ENCODE peak calls at places on chromosomes 5 and 9, in six cellular contexts. O is brain microvascular endothelial cell, J is fibroblast of lung, V is heart right ventricle, F is astrocyte, C is RWPE1. Z is an unnamed sample.

GRCh38 chr5:163509288-163510040 is 4.0 kb downstream of the MAT2B start:
- DNase-seq in O (peak; percentile 20), J (peak; percentile 91), V (no peak), F (peak; percentile 42), C (peak; percentile 94), Z (peak; percentile 87)

GRCh38 chr9:104748359-104749031 is 1.0 kb downstream of the NIPSNAP3A start:
- DNase-seq in O (no peak), J (peak; percentile 42), V (no peak), F (peak; percentile 13), C (peak; percentile 65), Z (peak; percentile 33)

GRCh38 chr9:4389003-4389402 is 89.1 kb upstream of the GLIS3 start:
- DNase-seq in O (no peak), J (no peak), V (no peak), F (no peak), C (no peak), Z (no peak)

GRCh38 chr9:27945386-27945785 is 372.1 kb upstream of the C9orf72 start:
- DNase-seq in O (peak; percentile 1), J (no peak), V (no peak), F (peak; percentile 13), C (no peak), Z (no peak)

GRCh38 chr5:10301266-10301665 is 6.4 kb downstream of the CMBL start:
- DNase-seq in O (no peak), J (no peak), V (no peak), F (no peak), C (no peak), Z (no peak)

GRCh38 chr5:131218392-131218791 is 45.5 kb upstream of the CDC42SE2 start:
- DNase-seq in O (peak; percentile 61), J (peak; percentile 32), V (no peak), F (peak; percentile 4), C (peak; percentile 44), Z (no peak)

GRCh38 chr5:102764381-102765005 is 9.4 kb downstream of the PAM start:
- DNase-seq in O (no peak), J (no peak), V (no peak), F (no peak), C (no peak), Z (no peak)

GRCh38 chr5:65172486-65173129 is 309.1 kb downstream of the ADAMTS6 start:
- DNase-seq in O (peak; percentile 94), J (no peak), V (no peak), F (peak; percentile 100), C (peak; percentile 16), Z (peak; percentile 62)

GRCh38 chr5:156188026-156188425 is 138.9 kb upstream of the SGCD start:
- DNase-seq in O (no peak), J (peak; percentile 25), V (no peak), F (no peak), C (no peak), Z (no peak)

GRCh38 chr5:151480384-151480783 is 33.0 kb downstream of the SLC36A1 start:
- DNase-seq in O (no peak), J (peak; percentile 20), V (no peak), F (peak; percentile 27), C (no peak), Z (peak; percentile 51)
- TF ChIP-seq CTCF in O (no peak), J (no peak), V (no peak), F (no peak), C (no peak), Z (no peak)

GRCh38 chr9:111064160-111064733 is 26.0 kb upstream of the LPAR1 start:
- DNase-seq in O (no peak), J (no peak), V (no peak), F (no peak), C (no peak), Z (no peak)

GRCh38 chr9:111067472-111067871 is 29.2 kb upstream of the LPAR1 start:
- DNase-seq in O (no peak), J (no peak), V (no peak), F (no peak), C (no peak), Z (peak; percentile 44)

GRCh38 chr9:111068816-111069215 is 30.5 kb upstream of the LPAR1 start:
- DNase-seq in O (no peak), J (no peak), V (no peak), F (no peak), C (no peak), Z (no peak)

GRCh38 chr9:111066427-111066826 is 28.2 kb upstream of the LPAR1 start:
- DNase-seq in O (no peak), J (peak; percentile 63), V (no peak), F (no peak), C (no peak), Z (peak; percentile 61)

GRCh38 chr9:111065414-111065813 is 27.1 kb upstream of the LPAR1 start:
- DNase-seq in O (no peak), J (no peak), V (no peak), F (no peak), C (no peak), Z (no peak)
- H3K27ac ChIP-seq in O (no peak overlapping the region), J (no peak overlapping the region), V (peak overlapping the region; percentile 56), F (no peak overlapping the region), C (no peak overlapping the region), Z (no peak overlapping the region)

GRCh38 chr5:8650197-8650596 is 781.2 kb downstream of the MTRR start:
- DNase-seq in O (peak; percentile 59), J (no peak), V (no peak), F (peak; percentile 63), C (no peak), Z (no peak)
- TF ChIP-seq CTCF in O (peak; percentile 13), J (no peak), V (no peak), F (no peak), C (no peak), Z (no peak)

GRCh38 chr9:132351404-132352050 is 3.3 kb downstream of the SETX start:
- DNase-seq in O (no peak), J (peak; percentile 18), V (no peak), F (no peak), C (no peak), Z (no peak)
- H3K27ac ChIP-seq in O (no peak overlapping the region), J (no peak overlapping the region), V (no peak overlapping the region), F (no peak overlapping the region), C (no peak overlapping the region), Z (no peak overlapping the region)

GRCh38 chr5:1317921-1318565 is 23.2 kb upstream of the TERT start:
- DNase-seq in O (no peak), J (no peak), V (no peak), F (no peak), C (no peak), Z (no peak)

GRCh38 chr5:1318659-1319251 is 23.9 kb upstream of the TERT start:
- DNase-seq in O (no peak), J (no peak), V (no peak), F (no peak), C (no peak), Z (no peak)

GRCh38 chr5:1321576-1321975 is 23.3 kb downstream of the CLPTM1L start:
- DNase-seq in O (no peak), J (no peak), V (no peak), F (no peak), C (no peak), Z (no peak)

GRCh38 chr5:1320436-1321344 is 24.2 kb downstream of the CLPTM1L start:
- DNase-seq in O (no peak), J (no peak), V (no peak), F (no peak), C (no peak), Z (no peak)

GRCh38 chr5:1319436-1320343 is 24.8 kb upstream of the TERT start:
- DNase-seq in O (no peak), J (no peak), V (no peak), F (no peak), C (no peak), Z (no peak)
- TF ChIP-seq CTCF in O (no peak), J (no peak), V (no peak), F (no peak), C (no peak), Z (no peak)

GRCh38 chr5:78361226-78361993 is 993 bp downstream of the SCAMP1 start:
- DNase-seq in O (peak; percentile 37), J (peak; percentile 74), V (peak; percentile 18), F (peak; percentile 68), C (peak; percentile 84), Z (peak; percentile 70)
- H3K27ac ChIP-seq in O (no peak overlapping the region), J (peak overlapping the region; percentile 94), V (peak overlapping the region; percentile 95), F (no peak overlapping the region), C (peak overlapping the region; percentile 92), Z (peak overlapping the region; percentile 61)

GRCh38 chr5:180399391-180399790 is 46.3 kb upstream of the GFPT2 start:
- DNase-seq in O (no peak), J (no peak), V (no peak), F (no peak), C (no peak), Z (no peak)
- TF ChIP-seq CTCF in O (no peak), J (no peak), V (no peak), F (no peak), C (no peak), Z (no peak)

DNA sequence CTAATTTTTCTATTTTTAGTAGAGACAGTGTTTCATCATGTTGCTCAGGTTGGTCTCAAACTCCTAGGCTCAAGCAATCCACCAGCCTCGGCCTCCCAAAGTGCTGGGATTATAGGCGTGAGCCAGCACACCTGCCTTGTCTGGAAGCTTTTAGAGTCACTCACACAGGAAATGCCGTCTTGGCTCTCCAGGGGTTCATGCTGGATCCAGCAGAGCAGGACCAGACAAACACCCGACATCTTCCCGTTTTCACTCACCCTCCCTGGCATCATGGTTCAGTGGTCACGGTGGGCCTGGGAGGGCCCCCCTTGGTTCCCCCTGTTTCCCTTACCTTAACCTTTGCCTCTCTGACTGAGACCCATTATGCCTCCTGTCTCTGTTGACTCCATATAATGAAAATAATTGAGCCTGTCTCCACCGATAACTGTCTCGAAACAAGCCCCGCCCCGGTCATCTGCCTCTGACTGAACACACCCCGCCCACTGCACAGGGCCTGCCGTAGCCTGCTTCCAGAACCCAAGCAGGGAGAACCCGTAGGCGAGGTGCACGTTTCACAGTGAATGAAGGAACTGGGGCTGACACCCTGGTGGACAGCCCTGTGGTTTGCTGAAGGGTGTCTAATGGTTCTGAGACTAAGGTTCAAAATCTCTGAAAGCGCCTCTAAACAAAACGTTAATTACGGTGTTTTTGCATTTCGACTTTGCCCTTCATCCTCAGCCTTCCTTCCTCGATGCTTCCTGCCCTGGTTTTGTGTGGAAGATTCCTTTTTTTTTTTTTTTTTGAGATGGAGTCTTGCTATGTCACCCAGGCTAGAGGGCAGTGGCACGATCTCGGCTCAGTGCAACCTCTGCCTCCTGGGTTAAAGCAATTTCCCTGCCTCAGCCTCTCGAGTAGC is 39.7 kb upstream of the SPRY4 start:
- DNase-seq in O (no peak), J (no peak), V (peak; percentile 64), F (no peak), C (peak; percentile 94), Z (no peak)
- H3K27ac ChIP-seq in O (no peak overlapping the region), J (peak overlapping the region; percentile 36), V (peak overlapping the region; percentile 96), F (no peak overlapping the region), C (peak overlapping the region; percentile 99), Z (no peak overlapping the region)